ENCODE peak calls at places on chromosomes 16 and 17, in five cellular contexts. V, C, B, E and Q are unnamed samples.

GRCh38 chr17:55341432-55341831 is 76.7 kb downstream of the HLF start:
- DNase-seq in V (no peak), C (no peak), B (no peak), E (no peak), Q (peak; percentile 47)

GRCh38 chr17:29682054-29682453 is 59.3 kb upstream of the CORO6 start:
- DNase-seq in V (no peak), C (no peak), B (no peak), E (no peak), Q (no peak)

GRCh38 chr17:77527836-77528505 is 387.2 kb downstream of the SEC14L1 start:
- DNase-seq in V (no peak), C (no peak), B (no peak), E (peak; percentile 76), Q (no peak)

GRCh38 chr16:81410643-81411235 is 33.9 kb upstream of the CMIP start:
- DNase-seq in V (no peak), C (no peak), B (peak; percentile 60), E (no peak), Q (no peak)

GRCh38 chr16:50861451-50861850 is 119.6 kb downstream of the CYLD start:
- DNase-seq in V (no peak), C (no peak), B (no peak), E (no peak), Q (no peak)

GRCh38 chr17:48555183-48555615 is 10.3 kb upstream of the HOXB2 start:
- DNase-seq in V (no peak), C (peak; percentile 82), B (no peak), E (no peak), Q (no peak)

GRCh38 chr17:68457168-68457538 is at the start of gene WIPI1:
- DNase-seq in V (no peak), C (no peak), B (no peak), E (no peak), Q (no peak)

GRCh38 chr17:64938925-64939474 is 19.7 kb upstream of the LRRC37A3 start:
- DNase-seq in V (peak; percentile 72), C (peak; percentile 54), B (peak; percentile 88), E (peak; percentile 62), Q (peak; percentile 25)

GRCh38 chr16:22641030-22641671 is 130.5 kb downstream of the NPIPB5 start:
- DNase-seq in V (no peak), C (no peak), B (peak; percentile 60), E (no peak), Q (peak; percentile 65)

GRCh38 chr17:50604470-50604869 is 30.2 kb upstream of the ABCC3 start:
- DNase-seq in V (no peak), C (no peak), B (peak; percentile 73), E (peak; percentile 99), Q (no peak)

GRCh38 chr16:73058221-73058615 is 10.3 kb upstream of the ZFHX3 start:
- DNase-seq in V (no peak), C (no peak), B (no peak), E (peak; percentile 72), Q (no peak)

GRCh38 chr17:76003915-76004314 is 3.3 kb downstream of the CDK3 start:
- DNase-seq in V (no peak), C (no peak), B (no peak), E (peak; percentile 19), Q (no peak)

GRCh38 chr17:30124273-30124796 is 7.7 kb downstream of the NSRP1 start:
- DNase-seq in V (no peak), C (no peak), B (no peak), E (no peak), Q (no peak)

GRCh38 chr17:2123467-2124251 is 68.8 kb downstream of the HIC1 start:
- DNase-seq in V (peak; percentile 33), C (no peak), B (no peak), E (no peak), Q (no peak)

GRCh38 chr17:7307686-7308624 is 527 bp downstream of the EIF5A start:
- DNase-seq in V (peak; percentile 38), C (peak; percentile 52), B (peak; percentile 68), E (peak; percentile 68), Q (no peak)

GRCh38 chr16:68187505-68187904 is 48.4 kb downstream of the ESRP2 start:
- DNase-seq in V (no peak), C (no peak), B (no peak), E (no peak), Q (no peak)

GRCh38 chr16:64469351-64469750 is 652.5 kb downstream of the CDH11 start:
- DNase-seq in V (no peak), C (no peak), B (no peak), E (no peak), Q (no peak)

GRCh38 chr16:64475627-64476351 is 646.1 kb downstream of the CDH11 start:
- DNase-seq in V (no peak), C (no peak), B (no peak), E (no peak), Q (peak; percentile 91)

GRCh38 chr16:64470916-64471315 is 650.9 kb downstream of the CDH11 start:
- DNase-seq in V (no peak), C (no peak), B (no peak), E (no peak), Q (no peak)

GRCh38 chr16:64468515-64469090 is 653.3 kb downstream of the CDH11 start:
- DNase-seq in V (no peak), C (no peak), B (no peak), E (peak; percentile 1), Q (no peak)

GRCh38 chr16:64469906-64470702 is 651.8 kb downstream of the CDH11 start:
- DNase-seq in V (no peak), C (no peak), B (no peak), E (no peak), Q (no peak)
- TF ChIP-seq CTCF in V (no peak), C (no peak), B (peak; percentile 15), E (peak; percentile 27), Q (peak; percentile 56)

GRCh38 chr17:81020767-81021497 is 14.0 kb upstream of the BAIAP2 start:
- DNase-seq in V (peak; percentile 93), C (no peak), B (no peak), E (peak; percentile 46), Q (no peak)

GRCh38 chr17:81022371-81022729 is 12.6 kb upstream of the BAIAP2 start:
- DNase-seq in V (no peak), C (no peak), B (no peak), E (peak; percentile 47), Q (no peak)

GRCh38 chr17:81019563-81020442 is 15.1 kb upstream of the BAIAP2 start:
- DNase-seq in V (no peak), C (no peak), B (no peak), E (no peak), Q (no peak)

GRCh38 chr17:81021531-81022370 is 13.2 kb upstream of the BAIAP2 start:
- DNase-seq in V (no peak), C (no peak), B (no peak), E (no peak), Q (no peak)

DNA sequence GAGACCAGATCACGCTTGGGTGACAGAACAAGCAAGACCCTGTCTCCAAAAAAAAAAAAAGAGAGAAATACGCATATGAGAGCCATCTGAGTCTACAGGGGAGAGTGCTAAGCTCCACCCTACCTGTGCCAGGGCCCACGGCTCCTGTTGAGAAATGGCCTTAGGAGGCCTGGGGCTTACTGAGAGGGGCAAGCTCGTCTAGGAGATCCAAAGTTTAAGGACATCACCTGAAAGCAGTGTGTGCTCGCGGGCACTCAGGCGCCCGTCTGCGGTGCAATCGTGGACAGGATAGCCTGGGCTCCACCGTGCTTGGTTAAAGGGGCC is 14.5 kb upstream of the BAIAP2 start:
- DNase-seq in V (no peak), C (no peak), B (no peak), E (no peak), Q (no peak)
- H3K27ac ChIP-seq in V (peak overlapping the region; percentile 85), C (no peak overlapping the region), B (no peak overlapping the region), E (no peak overlapping the region), Q (no peak overlapping the region)

GRCh38 chr16:66924527-66925321 is 611 bp downstream of the RRAD start:
- DNase-seq in V (peak; percentile 60), C (peak; percentile 81), B (peak; percentile 77), E (peak; percentile 94), Q (no peak)
- TF ChIP-seq CTCF in V (peak; percentile 45), C (peak; percentile 56), B (peak; percentile 68), E (peak; percentile 50), Q (no peak)

GRCh38 chr16:86222965-86223551 is 287.3 kb upstream of the FOXF1 start:
- DNase-seq in V (no peak), C (no peak), B (no peak), E (no peak), Q (peak; percentile 39)
- H3K27ac ChIP-seq in V (no peak overlapping the region), C (no peak overlapping the region), B (no peak overlapping the region), E (no peak overlapping the region), Q (no peak overlapping the region)

GRCh38 chr17:676965-677364 is 37.7 kb downstream of the VPS53 start:
- DNase-seq in V (no peak), C (no peak), B (no peak), E (no peak), Q (no peak)
- TF ChIP-seq CTCF in V (no peak), C (no peak), B (no peak), E (no peak), Q (no peak)

GRCh38 chr16:84996365-84996764 is 15.0 kb downstream of the ZDHHC7 start:
- DNase-seq in V (no peak), C (no peak), B (no peak), E (no peak), Q (no peak)
- H3K27ac ChIP-seq in V (peak overlapping the region; percentile 36), C (peak overlapping the region; percentile 94), B (no peak overlapping the region), E (peak overlapping the region; percentile 86), Q (no peak overlapping the region)

GRCh38 chr16:84087461-84088151 is 29.1 kb downstream of the MBTPS1 start:
- DNase-seq in V (no peak), C (no peak), B (no peak), E (no peak), Q (no peak)
- TF ChIP-seq CTCF in V (no peak), C (no peak), B (no peak), E (no peak), Q (no peak)

DNA sequence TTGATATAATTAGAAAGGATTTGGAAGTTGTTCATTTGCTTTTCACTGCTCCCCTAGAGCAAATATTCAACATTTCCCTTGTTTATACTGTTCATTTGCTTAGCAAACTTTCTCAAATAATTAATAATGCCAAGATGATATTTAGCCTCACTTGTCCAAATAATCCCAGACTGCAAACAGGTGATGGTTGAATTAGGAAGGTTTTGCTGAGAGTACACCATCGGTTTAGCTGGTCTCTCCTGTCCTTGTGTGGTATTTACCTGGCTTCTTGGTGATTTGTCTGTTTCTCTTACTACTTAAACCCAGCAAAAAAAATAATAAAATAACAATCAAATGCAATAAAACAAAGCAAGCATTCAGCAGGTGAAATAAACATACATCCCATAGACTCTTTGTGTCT is 6.5 kb downstream of the KATNIP start:
- DNase-seq in V (no peak), C (no peak), B (no peak), E (no peak), Q (no peak)
- H3K27ac ChIP-seq in V (no peak overlapping the region), C (no peak overlapping the region), B (no peak overlapping the region), E (no peak overlapping the region), Q (no peak overlapping the region)

DNA sequence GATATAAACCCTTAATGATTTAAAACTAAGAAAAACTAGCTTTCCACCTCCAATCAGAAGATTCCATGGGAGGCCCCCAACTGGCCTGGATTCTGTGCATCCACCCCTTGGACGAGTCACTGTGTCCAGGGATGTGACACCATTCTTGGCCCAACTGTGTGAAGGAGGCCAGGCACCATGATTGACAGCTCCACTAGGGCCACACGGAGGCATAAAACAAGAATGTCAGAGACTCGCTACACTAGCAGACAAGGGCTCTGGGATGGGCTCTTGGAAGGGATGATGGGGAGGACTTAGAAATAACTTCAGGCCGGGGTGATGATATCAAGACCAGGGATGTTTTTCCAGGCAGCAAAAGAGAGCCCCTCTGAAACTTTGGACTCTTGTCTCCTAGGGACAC is 117.8 kb upstream of the GNAO1 start:
- DNase-seq in V (no peak), C (no peak), B (no peak), E (no peak), Q (no peak)
- TF ChIP-seq CTCF in V (no peak), C (no peak), B (no peak), E (no peak), Q (no peak)

GRCh38 chr17:34517406-34517805 is 62.0 kb upstream of the TMEM132E start:
- DNase-seq in V (no peak), C (no peak), B (no peak), E (no peak), Q (no peak)
- H3K27ac ChIP-seq in V (no peak overlapping the region), C (no peak overlapping the region), B (no peak overlapping the region), E (no peak overlapping the region), Q (no peak overlapping the region)